ENCODE peak calls at places on chromosomes 13 and 19, in seven cellular contexts. S is IMR-90; J is NCI-H1694; N is stimulated activated naive B cell treated with anti-CD40 and anti-IgM and Interleukin-4, amounts not matched to agents 10 μg/mL and 1 μg/mL and 100 μg/mL, for 72 hours; K is DMS153; B is NCI-H748 treated with DMSO at 0.1 percent for 48 hours; I is activated CD4-positive, alpha-beta T cell treated with anti-CD3 and anti-CD28 coated beads, Interleukin-2, amount 50 U/mL, for 1 hour. U is an unnamed sample.

GRCh38 chr19:10784257-10784656 is 51.8 kb downstream of the TMED1 start:
- DNase-seq in S (no peak), N (no peak), B (no peak), I (no peak), K (no peak), J (no peak), U (no peak)

GRCh38 chr13:90696254-90696653 is 651.2 kb upstream of the MIR17HG start:
- DNase-seq in K (no peak), S (peak), J (no peak), I (no peak), B (no peak), N (no peak), U (no peak)

GRCh38 chr19:33248553-33248953 is 22.9 kb upstream of the SLC7A10 start:
- DNase-seq in J (no peak), N (no peak), K (no peak), I (no peak), S (no peak), B (no peak), U (no peak)

GRCh38 chr19:2495651-2496316 is 19.9 kb downstream of the GADD45B start:
- DNase-seq in I (no peak), N (no peak), K (no peak), S (no peak), B (no peak), J (no peak), U (no peak)

GRCh38 chr13:94123543-94123942 is 355.9 kb downstream of the DCT start:
- DNase-seq in J (no peak), B (no peak), N (no peak), I (no peak), S (no peak), K (no peak), U (no peak)

GRCh38 chr13:112445411-112446271 is 69.5 kb downstream of the SPACA7 start:
- DNase-seq in J (no peak), B (no peak), S (no peak), N (no peak), I (no peak), K (no peak), U (no peak)

GRCh38 chr19:10260141-10260584 is 8.1 kb downstream of the MRPL4 start:
- DNase-seq in N (no peak), I (no peak), S (no peak), J (no peak), K (peak), B (no peak), U (no peak)

GRCh38 chr19:46697142-46697960 is 19.6 kb downstream of the PRKD2 start:
- DNase-seq in I (no peak), S (peak), B (peak), J (no peak), K (no peak), N (no peak), U (no peak)

GRCh38 chr13:26062853-26063444 is 11.1 kb upstream of the SHISA2 start:
- DNase-seq in K (peak), N (no peak), J (peak), S (peak), B (peak), I (peak), U (peak)

GRCh38 chr19:56053596-56053995 is 67.0 kb downstream of the NLRP5 start:
- DNase-seq in B (no peak), I (no peak), N (no peak), J (no peak), S (no peak), K (no peak), U (no peak)

GRCh38 chr19:57934820-57935665 is at the start of gene ZNF418:
- DNase-seq in N (peak), B (peak), I (peak), K (no peak), S (peak), J (no peak), U (peak)

GRCh38 chr19:48509467-48510194 is 2.0 kb downstream of the LMTK3 start:
- DNase-seq in J (no peak), S (no peak), N (no peak), I (no peak), K (no peak), B (no peak), U (no peak)

GRCh38 chr13:66665991-66666390 is 564.1 kb downstream of the PCDH9 start:
- DNase-seq in K (peak), J (peak), N (no peak), I (no peak), S (peak), B (peak), U (no peak)

GRCh38 chr19:33063356-33064116 is 1.2 kb downstream of the RHPN2 start:
- DNase-seq in J (peak), K (no peak), B (peak), N (no peak), I (no peak), S (peak), U (no peak)

GRCh38 chr13:107351305-107351704 is 783.4 kb upstream of the ARGLU1 start:
- DNase-seq in K (no peak), S (peak), B (no peak), I (no peak), J (no peak), N (no peak), U (no peak)

GRCh38 chr19:55620951-55621672 is 3.3 kb downstream of the ZNF784 start:
- DNase-seq in I (no peak), K (no peak), S (no peak), B (no peak), J (no peak), N (no peak), U (no peak)

U was measured in activated gamma-delta T cell treated with Interleukin-2 at 50 U/mL for 16 hours.